ENCODE peak calls at places on chromosomes 11 and 22, in nine cellular contexts. T is BE2C; F is NCI-H345; M is GM23248; I is fibroblast of gingiva; K is NCI-H774; X is fibroblast of the aortic adventitia; O is naive thymus-derived CD8-positive, alpha-beta T cell; D is cardiac muscle cell. G is an unnamed sample.

GRCh38 chr11:8612522-8612921 is 18.5 kb upstream of the STK33 start:
- DNase-seq in T (no peak), F (no peak), M (no peak), I (no peak), K (no peak), X (no peak), O (no peak), D (no peak), G (no peak)

GRCh38 chr22:24952837-24953293 is 349 bp downstream of the KIAA1671 start:
- DNase-seq in T (peak), F (peak), M (peak), I (peak), K (no peak), X (peak), O (no peak), D (no peak), G (no peak)

GRCh38 chr11:6927030-6927617 is 898 bp downstream of the ZNF215 start:
- DNase-seq in T (no peak), F (peak), M (peak), I (no peak), K (peak), X (peak), O (no peak), D (no peak), G (peak)

GRCh38 chr22:25134028-25134427 is 65.6 kb upstream of the CRYBB3 start:
- DNase-seq in T (no peak), F (peak), M (no peak), I (peak), K (no peak), X (peak), O (no peak), D (no peak), G (peak)

GRCh38 chr22:25564979-25565677 is 653 bp downstream of the GRK3 start:
- DNase-seq in T (peak), F (no peak), M (peak), I (no peak), K (no peak), X (no peak), O (no peak), D (no peak), G (no peak)

GRCh38 chr22:27952091-27952490 is 33.0 kb upstream of the PITPNB start:
- DNase-seq in T (no peak), F (no peak), M (peak), I (peak), K (no peak), X (peak), O (no peak), D (no peak), G (no peak)

GRCh38 chr11:73838443-73839122 is 38.1 kb downstream of the COA4 start:
- DNase-seq in T (no peak), F (no peak), M (peak), I (no peak), K (no peak), X (peak), O (no peak), D (peak), G (no peak)

GRCh38 chr22:20434264-20434751 is 3.3 kb downstream of the SCARF2 start:
- DNase-seq in T (no peak), F (no peak), M (no peak), I (no peak), K (no peak), X (no peak), O (no peak), D (no peak), G (no peak)

GRCh38 chr11:128924618-128925017 is 18.1 kb downstream of the TP53AIP1 start:
- DNase-seq in T (no peak), F (no peak), M (no peak), I (no peak), K (no peak), X (no peak), O (no peak), D (no peak), G (no peak)

GRCh38 chr22:29339381-29340235 is 24.1 kb upstream of the RASL10A start:
- DNase-seq in T (no peak), F (no peak), M (peak), I (no peak), K (no peak), X (no peak), O (no peak), D (no peak), G (no peak)

GRCh38 chr22:41620646-41621098 is at the start of gene DESI1:
- DNase-seq in T (no peak), F (no peak), M (peak), I (no peak), K (no peak), X (no peak), O (no peak), D (no peak), G (peak)

GRCh38 chr11:125638315-125638714 is 13.4 kb downstream of the CHEK1 start:
- DNase-seq in T (no peak), F (no peak), M (no peak), I (no peak), K (no peak), X (no peak), O (no peak), D (no peak), G (no peak)

GRCh38 chr11:105466582-105467228 is 143.2 kb upstream of the GRIA4 start:
- DNase-seq in T (peak), F (peak), M (peak), I (peak), K (peak), X (peak), O (no peak), D (no peak), G (no peak)

GRCh38 chr11:128409476-128409875 is 177.9 kb downstream of the ETS1 start:
- DNase-seq in T (no peak), F (no peak), M (peak), I (peak), K (no peak), X (peak), O (no peak), D (no peak), G (no peak)

GRCh38 chr11:100825610-100826009 is 138.5 kb downstream of the ARHGAP42 start:
- DNase-seq in T (no peak), F (peak), M (no peak), I (peak), K (no peak), X (no peak), O (no peak), D (no peak), G (no peak)

GRCh38 chr11:46554205-46555162 is 39.3 kb downstream of the AMBRA1 start:
- DNase-seq in T (no peak), F (no peak), M (peak), I (peak), K (no peak), X (peak), O (no peak), D (no peak), G (no peak)

GRCh38 chr11:43942651-43943356 is 367 bp downstream of the C11orf96 start:
- DNase-seq in T (peak), F (peak), M (peak), I (no peak), K (no peak), X (no peak), O (no peak), D (peak), G (no peak)

GRCh38 chr11:512895-513595 is 6.0 kb upstream of the RNH1 start:
- DNase-seq in T (no peak), F (no peak), M (no peak), I (no peak), K (no peak), X (no peak), O (no peak), D (no peak), G (no peak)

GRCh38 chr11:63763506-63764200 is 4.9 kb downstream of the ZFTA start:
- DNase-seq in T (no peak), F (no peak), M (no peak), I (no peak), K (no peak), X (no peak), O (no peak), D (peak), G (no peak)

GRCh38 chr22:46010177-46010867 is 33.4 kb upstream of the WNT7B start:
- DNase-seq in T (no peak), F (peak), M (peak), I (no peak), K (peak), X (peak), O (no peak), D (no peak), G (no peak)

G was measured in NCI-H748 treated with DMSO at 0.1 percent for 48 hours.